ENCODE peak calls at places on chromosomes 5 and 9, in six cellular contexts. M is fibroblast of the aortic adventitia; T is mucosa of descending colon; B is fibroblast of the conjunctiva; X is endodermal cell; D is stimulated activated CD4-positive, alpha-beta T cell treated with anti-CD3 and anti-CD28 coated beads, Interleukin-12 subunit alpha, Interleukin-12 subunit beta, amount 100 ng/mL, for 4 hours. V is an unnamed sample.

GRCh38 chr5:173204185-173204979 is 30.6 kb downstream of the NKX2-5 start:
- DNase-seq in M (peak), T (peak), B (peak), X (no peak), D (no peak), V (no peak)

GRCh38 chr9:124495105-124496074 is 11.8 kb downstream of the NR5A1 start:
- DNase-seq in M (no peak), T (no peak), B (no peak), X (no peak), D (no peak), V (no peak)

GRCh38 chr9:107161338-107161737 is 121.7 kb upstream of the RAD23B start:
- DNase-seq in M (no peak), T (no peak), B (no peak), X (no peak), D (no peak), V (no peak)

GRCh38 chr9:16921855-16922254 is 51.4 kb upstream of the BNC2 start:
- DNase-seq in M (peak), T (no peak), B (no peak), X (no peak), D (no peak), V (no peak)

GRCh38 chr9:69513291-69513690 is 158.9 kb downstream of the APBA1 start:
- DNase-seq in M (no peak), T (no peak), B (no peak), X (no peak), D (no peak), V (no peak)

GRCh38 chr5:159056201-159056600 is 43.5 kb downstream of the EBF1 start:
- DNase-seq in M (no peak), T (no peak), B (no peak), X (no peak), D (no peak), V (no peak)

GRCh38 chr5:1409386-1410110 is 35.7 kb downstream of the SLC6A3 start:
- DNase-seq in M (peak), T (peak), B (no peak), X (peak), D (no peak), V (no peak)

GRCh38 chr9:4490705-4491620 is 695 bp downstream of the SLC1A1 start:
- DNase-seq in M (no peak), T (peak), B (no peak), X (peak), D (no peak), V (no peak)

GRCh38 chr5:17378346-17378984 is 119.6 kb upstream of the TAF11L2 start:
- DNase-seq in M (peak), T (no peak), B (peak), X (no peak), D (no peak), V (peak)

V was measured in amniotic stem cell.